ENCODE peak calls at places on chromosomes 4 and X, in eight cellular contexts. Q is stromal cell of bone marrow, M is DMS 273 treated with DMSO at 0.1 percent for 48 hours, T is Right ventricle myocardium inferior, Z is AG04449, O is B cell, S is endothelial cell, N is ovary. C is an unnamed sample.

GRCh38 chr4:79913581-79913980 is 159.4 kb downstream of the ANTXR2 start:
- DNase-seq in Z (peak), Q (peak), M (no peak), S (no peak), O (no peak), T (no peak), N (no peak), C (no peak)

GRCh38 chr4:154593868-154594267 is 3.3 kb upstream of the FGA start:
- DNase-seq in T (no peak), Z (no peak), O (no peak), Q (no peak), N (no peak), S (no peak), M (no peak), C (no peak)

GRCh38 chrX:2521092-2521926 is 20.5 kb upstream of the DHRSX start:
- DNase-seq in N (no peak), Q (no peak), O (peak), T (no peak), Z (no peak), M (no peak), S (no peak), C (no peak)

GRCh38 chr4:105474110-105474518 is 252 bp upstream of the PPA2 start:
- DNase-seq in S (peak), Q (peak), Z (no peak), N (peak), M (peak), O (no peak), T (no peak), C (no peak)

GRCh38 chr4:6777636-6778281 is 4.8 kb upstream of the KIAA0232 start:
- DNase-seq in T (no peak), M (no peak), Q (no peak), N (no peak), Z (no peak), O (peak), S (no peak), C (no peak)

GRCh38 chr4:85744950-85745349 is 270.0 kb downstream of the ARHGAP24 start:
- DNase-seq in S (no peak), N (no peak), Q (no peak), O (no peak), Z (no peak), M (no peak), T (no peak), C (no peak)

GRCh38 chr4:92246384-92246783 is 57.4 kb upstream of the GRID2 start:
- DNase-seq in Z (no peak), Q (no peak), S (no peak), N (no peak), T (no peak), M (no peak), O (no peak), C (no peak)

GRCh38 chrX:2542826-2543551 is 42.2 kb upstream of the DHRSX start:
- DNase-seq in S (no peak), M (no peak), O (no peak), Z (no peak), N (no peak), Q (no peak), T (no peak), C (no peak)

GRCh38 chrX:72142094-72142843 is 10.6 kb upstream of the RTL5 start:
- DNase-seq in O (peak), N (no peak), T (no peak), S (no peak), M (peak), Z (no peak), Q (no peak), C (peak)

GRCh38 chr4:71186566-71187398 is 152.0 kb upstream of the SLC4A4 start:
- DNase-seq in S (peak), T (peak), Q (peak), M (no peak), N (peak), Z (no peak), O (peak), C (peak)

GRCh38 chr4:22515888-22516541 is at the start of gene ADGRA3:
- DNase-seq in O (peak), S (peak), Z (no peak), N (peak), M (peak), Q (peak), T (peak), C (peak)

C was measured in NCI-H345.